ENCODE peak calls at places on chromosomes 6 and 20, in five cellular contexts. Y is SK-N-SH, I is H1, S is K562, D is HepG2. G is an unnamed sample.

GRCh38 chr6:1365701-1366100 is 23.7 kb upstream of the FOXF2 start:
- DNase-seq in Y (no peak), D (no peak), S (no peak), I (no peak), G (no peak)

GRCh38 chr20:615494-615893 is 5.4 kb upstream of the TCF15 start:
- DNase-seq in D (no peak), Y (no peak), S (no peak), I (no peak), G (no peak)

GRCh38 chr20:30816182-30816645 is 441.2 kb upstream of the DEFB115 start:
- DNase-seq in S (peak), I (no peak), D (no peak), Y (peak), G (peak)

GRCh38 chr6:147941143-147941542 is 401.5 kb upstream of the SASH1 start:
- DNase-seq in S (no peak), D (no peak), I (peak), Y (no peak), G (no peak)

GRCh38 chr6:6712979-6713514 is 124.5 kb downstream of the LY86 start:
- DNase-seq in Y (no peak), D (no peak), S (no peak), I (no peak), G (no peak)

GRCh38 chr6:145715426-145715825 is 19.9 kb downstream of the EPM2A start:
- DNase-seq in Y (no peak), I (no peak), S (no peak), D (no peak), G (no peak)

GRCh38 chr6:30450908-30451818 is 38.1 kb upstream of the HLA-E start:
- DNase-seq in S (no peak), I (no peak), Y (no peak), D (peak), G (peak)

GRCh38 chr20:18524646-18525045 is 16.9 kb downstream of the SEC23B start:
- DNase-seq in I (no peak), S (no peak), D (no peak), Y (no peak), G (no peak)

GRCh38 chr6:112243861-112244415 is 10.4 kb downstream of the LAMA4 start:
- DNase-seq in I (no peak), Y (no peak), D (no peak), S (no peak), G (no peak)

GRCh38 chr6:107489636-107490567 is at the start of gene SOBP:
- DNase-seq in D (peak), Y (peak), I (no peak), S (peak), G (peak)

GRCh38 chr6:128339635-128340436 is 180.6 kb downstream of the PTPRK start:
- DNase-seq in D (peak), Y (no peak), I (no peak), S (no peak), G (no peak)

GRCh38 chr20:54025166-54025835 is 45.1 kb downstream of the BCAS1 start:
- DNase-seq in I (no peak), S (no peak), D (no peak), Y (no peak), G (no peak)

GRCh38 chr6:81465859-81466258 is 286.6 kb downstream of the TENT5A start:
- DNase-seq in Y (peak), D (peak), S (no peak), I (no peak), G (no peak)

GRCh38 chr6:4067673-4068072 is 11.3 kb downstream of the FAM217A start:
- DNase-seq in D (no peak), S (no peak), Y (no peak), I (no peak), G (no peak)

GRCh38 chr6:41428995-41429417 is 93.6 kb downstream of the NCR2 start:
- DNase-seq in D (no peak), Y (no peak), I (no peak), S (no peak), G (no peak)

GRCh38 chr20:36883972-36884535 is 8.1 kb downstream of the TLDC2 start:
- DNase-seq in S (no peak), D (no peak), I (no peak), Y (no peak), G (no peak)

GRCh38 chr6:53975966-53976610 is 135.2 kb upstream of the MLIP start:
- DNase-seq in D (no peak), Y (no peak), S (no peak), I (no peak), G (no peak)

GRCh38 chr6:22112490-22112889 is 184.3 kb downstream of the PRL start:
- DNase-seq in S (no peak), Y (no peak), I (no peak), D (no peak), G (no peak)

GRCh38 chr6:53793318-53793975 is 1.4 kb upstream of the LRRC1 start:
- DNase-seq in D (peak), I (no peak), Y (peak), S (no peak), G (no peak)

GRCh38 chr20:4809707-4810106 is 88.0 kb downstream of the PRND start:
- DNase-seq in D (no peak), I (no peak), Y (no peak), S (no peak), G (no peak)

GRCh38 chr20:37501940-37502339 is 19.1 kb upstream of the NNAT start:
- DNase-seq in D (no peak), S (no peak), Y (no peak), I (no peak), G (no peak)

GRCh38 chr20:16293590-16293989 is 279.7 kb downstream of the KIF16B start:
- DNase-seq in S (no peak), Y (no peak), I (no peak), D (no peak), G (no peak)

GRCh38 chr6:56246941-56247653 is at the start of gene COL21A1:
- DNase-seq in S (no peak), D (no peak), Y (peak), I (peak), G (no peak)

GRCh38 chr6:3885262-3886036 is 36.3 kb downstream of the FAM50B start:
- DNase-seq in I (no peak), D (peak), Y (no peak), S (peak), G (no peak)

GRCh38 chr20:14477125-14477524 is 139.7 kb upstream of the FLRT3 start:
- DNase-seq in I (no peak), D (no peak), S (no peak), Y (no peak), G (no peak)

GRCh38 chr6:138227316-138227781 is 9.1 kb upstream of the PBOV1 start:
- DNase-seq in S (no peak), D (peak), I (no peak), Y (no peak), G (no peak)

GRCh38 chr6:11341867-11342266 is 109.4 kb upstream of the NEDD9 start:
- DNase-seq in S (no peak), D (no peak), I (no peak), Y (no peak), G (no peak)

GRCh38 chr6:66173587-66173986 is 466.6 kb upstream of the EYS start:
- DNase-seq in I (no peak), Y (no peak), D (no peak), S (no peak), G (no peak)

GRCh38 chr20:40636486-40636885 is 52.5 kb downstream of the MAFB start:
- DNase-seq in S (no peak), D (no peak), I (no peak), Y (no peak), G (no peak)

DNA sequence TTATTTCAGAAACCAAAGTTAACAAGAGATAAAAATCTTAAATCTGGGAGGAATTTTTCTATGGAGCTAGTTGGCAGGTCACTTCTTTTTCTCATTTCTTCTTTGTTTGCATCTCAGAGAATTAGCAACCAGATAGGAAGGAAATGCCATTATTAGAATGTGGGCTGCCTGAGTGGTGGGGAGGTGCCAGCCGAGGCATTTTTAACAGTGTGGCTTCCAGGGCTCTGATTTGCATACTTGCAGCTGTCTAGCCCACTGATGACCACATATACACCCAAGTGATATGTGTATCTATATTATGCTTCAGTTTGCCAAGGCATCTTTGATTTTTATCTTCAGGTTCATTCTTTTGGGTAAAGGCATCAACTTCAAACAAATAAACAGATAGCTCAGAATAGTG is 206.7 kb downstream of the CLIC5 start:
- DNase-seq in I (no peak), D (no peak), Y (no peak), S (no peak), G (no peak)
- TF ChIP-seq TAF1 in I (no peak), D (no peak), Y (no peak), S (no peak), G (no peak)

GRCh38 chr20:25284131-25284601 is 36.3 kb downstream of the PYGB start:
- DNase-seq in S (no peak), D (no peak), I (no peak), Y (no peak), G (no peak)
- TF ChIP-seq TAF1 in S (no peak), D (no peak), I (no peak), Y (no peak), G (no peak)

DNA sequence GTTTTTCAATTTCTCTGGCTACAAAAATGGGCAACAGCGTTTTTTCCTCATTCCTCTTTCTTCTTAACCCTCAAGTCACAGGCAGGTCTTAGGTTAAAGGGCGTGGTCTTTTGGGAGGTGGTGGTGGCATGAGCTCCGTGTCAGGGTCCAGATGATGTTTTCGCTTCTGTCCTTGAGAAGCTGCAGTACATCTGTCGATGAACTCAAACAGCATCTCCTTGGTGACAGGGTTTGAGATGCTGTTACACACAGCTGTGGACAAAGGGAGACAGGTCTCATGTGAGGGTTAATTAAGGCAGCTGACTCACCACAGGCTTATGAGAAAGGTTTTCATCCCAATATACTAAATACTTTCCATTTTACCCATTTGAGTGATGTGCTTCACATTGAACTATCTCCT is 350.8 kb downstream of the RNGTT start:
- DNase-seq in S (no peak), Y (no peak), D (no peak), I (no peak), G (no peak)
- TF ChIP-seq TAF1 in S (no peak), Y (no peak), D (no peak), I (no peak), G (no peak)

DNA sequence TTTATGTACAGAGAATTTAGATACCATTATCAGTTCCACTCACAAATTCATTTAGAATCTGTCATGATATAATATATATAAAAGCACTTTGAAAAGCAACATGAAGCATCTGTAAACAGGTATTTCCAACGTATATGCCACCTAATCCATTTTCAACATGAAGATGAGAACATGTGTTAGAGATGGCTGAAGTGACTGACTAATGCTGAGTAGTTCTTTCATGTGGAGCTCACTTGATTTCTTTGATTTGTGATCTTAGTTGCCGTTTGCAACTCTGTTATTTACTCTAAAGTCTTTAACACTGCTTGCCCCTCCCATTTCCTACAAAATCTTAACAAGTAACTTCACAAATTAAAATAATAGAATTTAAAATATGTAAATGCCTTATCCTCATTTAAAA is 78.4 kb downstream of the ME1 start:
- DNase-seq in D (no peak), I (no peak), S (no peak), Y (no peak), G (no peak)
- TF ChIP-seq TAF1 in D (no peak), I (no peak), S (no peak), Y (no peak), G (no peak)